ENCODE peak calls at places on chromosomes 4 and X, in five cellular contexts. One of them, this sample, is unnamed.

GRCh38 chr4:40924096-40924792 is 174.5 kb downstream of the NSUN7 start:
- DNase-seq in islet precursor cell: peak; percentile 66
- DNase-seq in T-helper 9 cell: peak; percentile 41
- DNase-seq in choroid plexus epithelial cell: peak; percentile 73
- DNase-seq in stimulated activated naive CD4-positive, alpha-beta T cell treated with Interleukin-2 at 50 U/mL for 16 hours: peak; percentile 54
- DNase-seq in this sample: peak; percentile 26

GRCh38 chrX:101009086-101009485 is 39.6 kb downstream of the ARL13A start:
- DNase-seq in islet precursor cell: no peak
- DNase-seq in T-helper 9 cell: no peak
- DNase-seq in choroid plexus epithelial cell: peak; percentile 33
- DNase-seq in stimulated activated naive CD4-positive, alpha-beta T cell treated with Interleukin-2 at 50 U/mL for 16 hours: no peak
- DNase-seq in this sample: no peak

GRCh38 chr4:945274-946102 is 13.2 kb downstream of the TMEM175 start:
- DNase-seq in islet precursor cell: peak; percentile 46
- DNase-seq in T-helper 9 cell: no peak
- DNase-seq in choroid plexus epithelial cell: peak; percentile 28
- DNase-seq in stimulated activated naive CD4-positive, alpha-beta T cell treated with Interleukin-2 at 50 U/mL for 16 hours: no peak
- DNase-seq in this sample: no peak

GRCh38 chrX:9278475-9279270 is 186.2 kb upstream of the TBL1X start:
- DNase-seq in islet precursor cell: no peak
- DNase-seq in T-helper 9 cell: no peak
- DNase-seq in choroid plexus epithelial cell: peak; percentile 47
- DNase-seq in stimulated activated naive CD4-positive, alpha-beta T cell treated with Interleukin-2 at 50 U/mL for 16 hours: no peak
- DNase-seq in this sample: no peak

GRCh38 chr4:102772738-102773340 is 12.1 kb upstream of the MANBA start:
- DNase-seq in islet precursor cell: no peak
- DNase-seq in T-helper 9 cell: no peak
- DNase-seq in choroid plexus epithelial cell: no peak
- DNase-seq in stimulated activated naive CD4-positive, alpha-beta T cell treated with Interleukin-2 at 50 U/mL for 16 hours: no peak
- DNase-seq in this sample: no peak

GRCh38 chrX:46967547-46967946 is 55.3 kb downstream of the JADE3 start:
- DNase-seq in islet precursor cell: no peak
- DNase-seq in T-helper 9 cell: no peak
- DNase-seq in choroid plexus epithelial cell: no peak
- DNase-seq in stimulated activated naive CD4-positive, alpha-beta T cell treated with Interleukin-2 at 50 U/mL for 16 hours: no peak
- DNase-seq in this sample: no peak

GRCh38 chr4:43008793-43009192 is 116.3 kb downstream of the GRXCR1 start:
- DNase-seq in islet precursor cell: no peak
- DNase-seq in T-helper 9 cell: no peak
- DNase-seq in choroid plexus epithelial cell: no peak
- DNase-seq in stimulated activated naive CD4-positive, alpha-beta T cell treated with Interleukin-2 at 50 U/mL for 16 hours: no peak
- DNase-seq in this sample: no peak

GRCh38 chr4:102103368-102103767 is 241.9 kb downstream of the SLC39A8 start:
- DNase-seq in islet precursor cell: no peak
- DNase-seq in T-helper 9 cell: no peak
- DNase-seq in choroid plexus epithelial cell: no peak
- DNase-seq in stimulated activated naive CD4-positive, alpha-beta T cell treated with Interleukin-2 at 50 U/mL for 16 hours: no peak
- DNase-seq in this sample: no peak

GRCh38 chrX:115901241-115901640 is 269.3 kb upstream of the AGTR2 start:
- DNase-seq in islet precursor cell: no peak
- DNase-seq in T-helper 9 cell: no peak
- DNase-seq in choroid plexus epithelial cell: no peak
- DNase-seq in stimulated activated naive CD4-positive, alpha-beta T cell treated with Interleukin-2 at 50 U/mL for 16 hours: no peak
- DNase-seq in this sample: no peak

GRCh38 chrX:152821145-152821765 is 9.3 kb downstream of the CETN2 start:
- DNase-seq in islet precursor cell: peak; percentile 79
- DNase-seq in T-helper 9 cell: no peak
- DNase-seq in choroid plexus epithelial cell: peak; percentile 48
- DNase-seq in stimulated activated naive CD4-positive, alpha-beta T cell treated with Interleukin-2 at 50 U/mL for 16 hours: no peak
- DNase-seq in this sample: no peak

GRCh38 chr4:139795915-139796314 is 130.3 kb downstream of the MGST2 start:
- DNase-seq in islet precursor cell: no peak
- DNase-seq in T-helper 9 cell: no peak
- DNase-seq in choroid plexus epithelial cell: peak; percentile 27
- DNase-seq in stimulated activated naive CD4-positive, alpha-beta T cell treated with Interleukin-2 at 50 U/mL for 16 hours: no peak
- DNase-seq in this sample: no peak

GRCh38 chrX:150933945-150934350 is 35.5 kb upstream of the CD99L2 start:
- DNase-seq in islet precursor cell: no peak
- DNase-seq in T-helper 9 cell: no peak
- DNase-seq in choroid plexus epithelial cell: peak; percentile 3
- DNase-seq in stimulated activated naive CD4-positive, alpha-beta T cell treated with Interleukin-2 at 50 U/mL for 16 hours: no peak
- DNase-seq in this sample: no peak

GRCh38 chrX:66030505-66031317 is 9.2 kb downstream of the VSIG4 start:
- DNase-seq in islet precursor cell: no peak
- DNase-seq in T-helper 9 cell: no peak
- DNase-seq in choroid plexus epithelial cell: peak; percentile 11
- DNase-seq in stimulated activated naive CD4-positive, alpha-beta T cell treated with Interleukin-2 at 50 U/mL for 16 hours: no peak
- DNase-seq in this sample: no peak

GRCh38 chr4:48680848-48681568 is 99.1 kb downstream of the FRYL start:
- DNase-seq in islet precursor cell: no peak
- DNase-seq in T-helper 9 cell: no peak
- DNase-seq in choroid plexus epithelial cell: no peak
- DNase-seq in stimulated activated naive CD4-positive, alpha-beta T cell treated with Interleukin-2 at 50 U/mL for 16 hours: no peak
- DNase-seq in this sample: no peak